ENCODE peak calls at places on chromosome 2, in seven cellular contexts. V is cardiac muscle cell; N is CD8-positive, alpha-beta T cell; L is endodermal cell; O is neuronal stem cell; X is hepatocyte; D is IMR-90. G is an unnamed sample. For H3K9me3, the result is how much of the 10 kb centered on the place peaks cover.

GRCh38 chr2:241762933-241763369 is 13.7 kb upstream of the GAL3ST2 start:
- DNase-seq in X (no peak), O (no peak), L (peak), N (peak), V (no peak), D (no peak), G (peak)

GRCh38 chr2:236550701-236551465 is 18.7 kb upstream of the ACKR3 start:
- DNase-seq in X (no peak), V (no peak), O (no peak), L (peak), D (no peak), N (no peak), G (no peak)

GRCh38 chr2:162184362-162184761 is 32.3 kb upstream of the GCG start:
- DNase-seq in D (no peak), V (no peak), L (no peak), O (no peak), X (no peak), N (no peak), G (no peak)

GRCh38 chr2:241808051-241808450 is 942 bp upstream of the NEU4 start:
- DNase-seq in N (no peak), X (peak), D (no peak), O (no peak), V (peak), L (peak), G (no peak)

GRCh38 chr2:204680576-204680975 is 135.3 kb downstream of the PARD3B start:
- DNase-seq in N (no peak), D (peak), O (no peak), X (no peak), V (peak), L (no peak), G (no peak)

GRCh38 chr2:173590278-173590811 is 235.7 kb downstream of the CDCA7 start:
- DNase-seq in V (peak), O (no peak), X (peak), L (no peak), D (peak), N (no peak), G (no peak)

GRCh38 chr2:204763974-204764703 is 218.9 kb downstream of the PARD3B start:
- DNase-seq in O (no peak), V (no peak), N (no peak), L (no peak), D (no peak), X (no peak), G (no peak)

GRCh38 chr2:124050833-124051497 is 25.9 kb downstream of the CNTNAP5 start:
- DNase-seq in V (no peak), X (no peak), O (no peak), L (no peak), N (no peak), D (no peak), G (no peak)

GRCh38 chr2:223674998-223675609 is 72.9 kb upstream of the SCG2 start:
- DNase-seq in D (peak), N (no peak), V (peak), X (peak), L (no peak), O (no peak), G (no peak)

GRCh38 chr2:189548686-189549439 is 31.7 kb downstream of the SLC40A1 start:
- DNase-seq in D (peak), N (no peak), V (peak), L (no peak), O (no peak), X (no peak), G (no peak)

GRCh38 chr2:110152943-110153342 is 37.3 kb upstream of the MALL start:
- DNase-seq in N (no peak), L (no peak), O (no peak), D (no peak), X (no peak), V (no peak), G (no peak)

GRCh38 chr2:155372969-155373368 is 674.5 kb downstream of the KCNJ3 start:
- DNase-seq in D (no peak), L (no peak), O (peak), V (peak), X (peak), N (no peak), G (no peak)

GRCh38 chr2:165114345-165114943 is 89.4 kb downstream of the SCN3A start:
- DNase-seq in V (peak), D (peak), X (peak), L (no peak), N (no peak), O (no peak), G (no peak)

GRCh38 chr2:200090683-200091082 is 135.3 kb downstream of the MAIP1 start:
- DNase-seq in D (no peak), N (no peak), L (no peak), V (no peak), O (no peak), X (no peak), G (no peak)

GRCh38 chr2:187918996-187919821 is 365.0 kb upstream of the TFPI start:
- DNase-seq in L (no peak), D (no peak), V (no peak), X (no peak), O (no peak), N (no peak), G (no peak)

GRCh38 chr2:199814084-199814844 is 36.7 kb downstream of the FTCDNL1 start:
- DNase-seq in N (no peak), O (no peak), L (no peak), D (no peak), X (no peak), V (no peak), G (no peak)

GRCh38 chr2:161030260-161031063 is 129.8 kb upstream of the TANK start:
- DNase-seq in O (no peak), V (peak), L (no peak), N (no peak), D (peak), X (peak), G (no peak)

GRCh38 chr2:128134573-128134972 is 43.6 kb downstream of the UGGT1 start:
- DNase-seq in L (no peak), O (no peak), V (no peak), N (no peak), D (peak), X (no peak), G (no peak)

GRCh38 chr2:101231937-101232336 is 20.7 kb upstream of the CNOT11 start:
- DNase-seq in D (no peak), O (no peak), N (no peak), X (no peak), L (no peak), V (no peak), G (no peak)

GRCh38 chr2:101234169-101234938 is 18.3 kb upstream of the CNOT11 start:
- DNase-seq in X (no peak), V (no peak), L (no peak), N (no peak), O (no peak), D (no peak), G (no peak)

GRCh38 chr2:101230541-101230993 is 22.1 kb upstream of the CNOT11 start:
- DNase-seq in O (no peak), L (no peak), N (no peak), X (peak), V (peak), D (peak), G (no peak)

GRCh38 chr2:101232770-101233169 is 19.9 kb upstream of the CNOT11 start:
- DNase-seq in L (no peak), V (no peak), X (no peak), N (no peak), O (no peak), D (no peak), G (no peak)

DNA sequence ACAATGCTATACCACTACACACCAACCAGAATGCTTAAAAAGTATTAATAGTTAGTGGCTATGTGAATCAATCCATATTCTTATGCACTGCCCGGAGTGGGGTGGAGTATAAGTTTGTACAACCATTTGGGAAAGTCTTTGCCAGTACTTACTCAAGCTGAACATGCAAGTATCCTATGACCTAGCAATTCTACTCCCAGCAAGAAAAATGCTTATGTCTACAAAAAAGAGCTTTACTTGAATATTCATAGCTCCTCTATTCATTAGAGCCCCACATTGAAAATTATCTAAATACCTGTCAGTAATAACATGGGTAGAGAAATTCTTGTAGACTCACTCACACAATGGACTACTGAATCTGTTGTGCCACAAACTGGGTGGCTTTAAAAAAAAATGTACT is 21.4 kb upstream of the CNOT11 start:
- DNase-seq in X (no peak), O (no peak), V (no peak), D (no peak), L (no peak), N (no peak), G (no peak)
- H3K9me3 ChIP-seq in X (under half), O (under half), V (under half), D (under half), L (under half), N (under half), G (under half)

DNA sequence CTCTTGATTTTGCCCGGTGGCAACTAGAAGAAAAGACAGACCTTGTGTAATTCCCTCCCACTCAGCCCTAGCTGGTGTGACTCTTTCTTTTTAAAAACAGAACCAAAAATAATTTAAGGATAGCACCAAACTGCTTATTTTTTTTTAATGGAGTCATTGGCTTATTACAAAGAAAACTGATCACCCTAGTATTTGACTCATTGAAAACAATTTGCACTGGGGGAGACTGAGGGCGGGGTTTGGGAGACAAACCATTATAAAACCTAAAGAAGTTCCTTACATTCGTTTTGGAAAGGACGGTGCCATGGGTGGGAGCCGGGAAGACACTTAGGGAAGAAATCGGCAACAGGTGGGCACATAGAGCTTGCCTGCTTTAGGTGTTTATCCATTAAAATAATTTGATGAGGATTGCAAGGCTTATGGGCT is 2.5 kb downstream of the PAX3 start:
- DNase-seq in X (no peak), D (no peak), N (no peak), L (peak), O (no peak), V (no peak), G (no peak)
- H3K9me3 ChIP-seq in X (under half), D (under half), N (under half), L (under half), O (under half), V (under half), G (under half)

DNA sequence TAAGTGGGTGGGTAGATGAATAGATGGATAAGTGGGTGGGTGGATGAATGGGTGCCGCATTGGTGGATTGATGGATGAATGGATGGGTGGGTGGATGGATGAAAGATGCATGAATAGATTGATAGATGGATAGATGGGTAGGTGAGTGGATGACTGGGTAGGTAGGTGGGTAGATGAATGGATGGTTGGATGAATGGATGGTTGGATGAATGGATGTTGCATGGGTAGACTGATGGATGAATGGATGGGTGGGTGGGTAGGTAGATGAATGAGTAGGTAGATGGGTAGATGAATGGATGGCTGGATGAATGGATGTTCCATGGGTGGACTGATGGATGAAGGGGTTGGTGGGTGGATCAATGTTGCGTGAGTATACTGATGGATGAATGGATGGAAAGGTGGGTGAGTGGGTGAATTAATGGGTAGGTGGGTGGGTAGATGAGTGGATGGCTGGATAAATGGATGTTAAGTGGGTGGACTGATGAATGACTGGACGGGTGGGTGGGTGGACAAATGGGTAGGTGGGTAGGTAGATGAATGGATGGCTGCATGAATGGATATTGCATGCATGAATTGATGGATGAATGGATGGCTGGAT is 30.5 kb downstream of the ANKMY1 start:
- DNase-seq in N (no peak), X (no peak), O (no peak), V (no peak), L (no peak), D (no peak), G (no peak)
- H3K9me3 ChIP-seq in N (under half), X (under half), O (under half), V (under half), L (half or more), D (under half), G (under half)

DNA sequence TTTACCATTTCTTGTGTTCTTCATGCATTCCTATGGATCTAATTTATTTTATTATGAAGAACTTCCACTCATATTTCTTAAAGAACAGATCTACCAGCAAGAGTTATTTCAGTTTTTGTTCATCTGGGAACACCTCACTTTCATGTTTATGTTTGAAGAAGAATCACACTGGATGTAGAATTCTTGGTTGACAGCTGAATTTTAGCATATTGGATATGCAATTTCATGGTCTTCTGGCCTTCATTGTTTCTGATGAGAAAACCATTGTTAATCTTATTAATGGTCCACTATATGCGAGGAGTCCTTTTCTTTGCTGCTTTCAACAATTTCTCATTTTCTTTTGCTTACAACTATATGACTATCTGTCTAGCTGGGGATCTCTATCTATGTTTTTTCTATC is 189.2 kb downstream of the UXS1 start:
- DNase-seq in V (no peak), X (no peak), O (no peak), L (no peak), D (no peak), N (no peak), G (no peak)
- H3K9me3 ChIP-seq in V (under half), X (under half), O (under half), L (half or more), D (under half), N (under half), G (under half)

DNA sequence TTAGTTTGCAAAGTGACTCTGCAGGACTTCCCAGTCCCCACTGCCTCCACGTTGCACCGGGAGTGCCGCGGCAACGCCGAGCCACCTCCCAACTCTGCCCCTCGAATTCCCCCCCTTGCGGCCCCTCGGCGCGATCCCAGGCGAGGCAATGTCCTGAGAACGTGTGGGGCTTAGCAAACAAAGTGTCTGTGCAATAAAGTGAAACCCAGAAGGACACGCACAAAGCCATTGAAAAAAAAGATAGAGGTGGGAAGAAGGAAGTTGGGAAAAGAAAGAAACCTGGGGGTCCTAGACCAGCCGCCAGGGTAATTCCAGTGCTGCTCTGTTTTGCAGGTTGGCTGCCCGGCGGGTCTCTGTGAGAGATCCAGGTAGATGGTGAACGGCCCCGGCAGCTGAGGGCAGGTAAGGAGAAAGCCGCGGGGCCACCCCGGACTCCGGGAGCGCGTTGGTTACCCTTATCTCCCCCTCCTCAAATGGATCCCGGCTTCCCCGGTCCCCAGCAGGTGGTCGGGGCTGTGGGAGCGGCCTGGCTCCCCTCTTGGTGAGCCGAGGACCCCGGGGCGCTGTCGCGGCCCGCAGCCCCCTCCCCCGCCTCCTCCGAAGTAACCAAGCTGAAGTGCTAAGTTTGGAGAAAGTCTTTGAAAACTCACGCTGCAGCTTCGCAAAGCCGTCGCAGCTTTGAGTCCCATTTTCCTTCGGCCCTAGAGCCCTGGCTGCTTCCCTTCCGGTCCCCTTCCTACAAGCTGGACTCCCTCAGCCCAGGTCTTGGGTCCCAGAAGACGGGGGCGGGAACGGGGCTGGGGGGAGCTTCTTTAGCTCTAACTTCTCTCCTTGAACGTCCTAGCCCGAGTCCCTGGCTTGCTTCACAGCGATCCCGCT is 525 bp downstream of the OTX1 start:
- DNase-seq in V (no peak), L (peak), N (no peak), X (peak), O (peak), D (no peak), G (no peak)
- H3K9me3 ChIP-seq in V (under half), L (under half), N (under half), X (under half), O (under half), D (under half), G (under half)

DNA sequence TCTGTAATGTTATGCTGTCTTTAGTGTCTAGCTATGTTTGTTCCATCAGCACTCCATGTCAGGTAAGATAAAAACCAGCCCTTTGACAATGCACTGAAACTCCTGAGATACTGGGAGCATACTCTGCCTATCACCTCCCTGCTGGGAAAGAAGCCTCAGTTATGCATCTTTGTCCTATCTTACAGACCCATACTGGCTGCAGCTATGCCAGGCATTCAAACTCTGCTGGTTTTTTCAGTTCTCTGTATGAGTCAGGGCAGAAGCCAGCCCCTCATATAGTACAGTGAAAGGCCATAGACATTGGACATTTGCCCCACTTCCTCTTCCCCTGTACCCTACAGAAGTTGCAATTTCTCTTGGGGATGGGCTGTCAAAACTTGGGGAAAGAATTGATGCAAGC is 181.1 kb upstream of the RGPD4 start:
- DNase-seq in D (no peak), N (no peak), O (no peak), V (no peak), X (no peak), L (no peak), G (no peak)
- H3K9me3 ChIP-seq in D (under half), N (under half), O (under half), V (under half), X (under half), L (under half), G (under half)

DNA sequence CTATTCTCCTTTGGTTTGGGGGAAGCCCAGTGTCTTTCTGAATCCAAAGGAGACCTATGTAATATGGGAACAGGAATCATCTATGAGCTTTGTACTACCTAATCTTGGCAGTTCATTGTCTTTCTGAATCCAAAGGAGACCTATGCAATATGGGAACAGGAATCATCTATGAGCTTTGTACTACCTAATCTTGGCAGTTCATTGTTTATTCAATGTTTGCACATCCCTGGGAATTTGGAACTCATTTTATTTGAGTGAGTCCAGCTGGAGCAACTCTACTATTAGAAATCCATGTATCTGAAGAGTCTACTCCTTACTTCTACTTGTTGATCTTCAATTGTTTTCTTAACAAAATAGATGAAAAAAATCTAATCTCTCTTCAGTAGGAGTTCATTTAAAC is 401.0 kb upstream of the LRATD1 start:
- DNase-seq in L (no peak), V (no peak), O (no peak), N (no peak), X (no peak), D (no peak), G (no peak)
- H3K9me3 ChIP-seq in L (under half), V (under half), O (under half), N (under half), X (under half), D (under half), G (under half)

G was measured in CD4-positive, alpha-beta T cell.